ENCODE peak calls at places on chromosome 17, in five cellular contexts. One of them, this sample, is unnamed.

GRCh38 chr17:50636145-50636803 is 1.6 kb downstream of the ABCC3 start:
- DNase-seq in dorsolateral prefrontal cortex: no peak
- DNase-seq in gastrocnemius medialis: no peak
- DNase-seq in body of pancreas: peak
- DNase-seq in HCT116: no peak
- DNase-seq in this sample: no peak

GRCh38 chr17:11608396-11608795 is 10.1 kb downstream of the DNAH9 start:
- DNase-seq in dorsolateral prefrontal cortex: peak
- DNase-seq in gastrocnemius medialis: peak
- DNase-seq in body of pancreas: peak
- DNase-seq in HCT116: no peak
- DNase-seq in this sample: no peak

GRCh38 chr17:1056761-1057160 is 59.8 kb downstream of the TIMM22 start:
- DNase-seq in dorsolateral prefrontal cortex: no peak
- DNase-seq in gastrocnemius medialis: no peak
- DNase-seq in body of pancreas: no peak
- DNase-seq in HCT116: no peak
- DNase-seq in this sample: no peak

GRCh38 chr17:7523033-7523432 is 25.8 kb upstream of the TNFSF12 start:
- DNase-seq in dorsolateral prefrontal cortex: no peak
- DNase-seq in gastrocnemius medialis: no peak
- DNase-seq in body of pancreas: no peak
- DNase-seq in HCT116: peak
- DNase-seq in this sample: no peak

GRCh38 chr17:45248132-45248936 is 13.6 kb downstream of the SPATA32 start:
- DNase-seq in dorsolateral prefrontal cortex: no peak
- DNase-seq in gastrocnemius medialis: no peak
- DNase-seq in body of pancreas: peak
- DNase-seq in HCT116: no peak
- DNase-seq in this sample: peak

GRCh38 chr17:1972429-1973160 is 52.5 kb downstream of the RTN4RL1 start:
- DNase-seq in dorsolateral prefrontal cortex: no peak
- DNase-seq in gastrocnemius medialis: no peak
- DNase-seq in body of pancreas: no peak
- DNase-seq in HCT116: no peak
- DNase-seq in this sample: no peak

GRCh38 chr17:74453665-74454196 is 12.7 kb upstream of the CD300A start:
- DNase-seq in dorsolateral prefrontal cortex: no peak
- DNase-seq in gastrocnemius medialis: peak
- DNase-seq in body of pancreas: peak
- DNase-seq in HCT116: no peak
- DNase-seq in this sample: peak

GRCh38 chr17:35666070-35666469 is 65.4 kb upstream of the RASL10B start:
- DNase-seq in dorsolateral prefrontal cortex: no peak
- DNase-seq in gastrocnemius medialis: no peak
- DNase-seq in body of pancreas: no peak
- DNase-seq in HCT116: no peak
- DNase-seq in this sample: no peak

GRCh38 chr17:31550389-31551056 is 159.0 kb downstream of the RAB11FIP4 start:
- DNase-seq in dorsolateral prefrontal cortex: peak
- DNase-seq in gastrocnemius medialis: no peak
- DNase-seq in body of pancreas: no peak
- DNase-seq in HCT116: no peak
- DNase-seq in this sample: no peak

GRCh38 chr17:39622380-39623006 is 4.3 kb upstream of the PPP1R1B start:
- DNase-seq in dorsolateral prefrontal cortex: no peak
- DNase-seq in gastrocnemius medialis: no peak
- DNase-seq in body of pancreas: no peak
- DNase-seq in HCT116: no peak
- DNase-seq in this sample: no peak

GRCh38 chr17:81285179-81285878 is 9.8 kb downstream of the SLC38A10 start:
- DNase-seq in dorsolateral prefrontal cortex: peak
- DNase-seq in gastrocnemius medialis: peak
- DNase-seq in body of pancreas: peak
- DNase-seq in HCT116: no peak
- DNase-seq in this sample: no peak

GRCh38 chr17:13016881-13017622 is 775 bp downstream of the ELAC2 start:
- DNase-seq in dorsolateral prefrontal cortex: no peak
- DNase-seq in gastrocnemius medialis: no peak
- DNase-seq in body of pancreas: no peak
- DNase-seq in HCT116: no peak
- DNase-seq in this sample: peak

GRCh38 chr17:44314869-44315661 is 6.7 kb downstream of the RUNDC3A start:
- DNase-seq in dorsolateral prefrontal cortex: peak
- DNase-seq in gastrocnemius medialis: no peak
- DNase-seq in body of pancreas: peak
- DNase-seq in HCT116: no peak
- DNase-seq in this sample: peak

GRCh38 chr17:62757518-62757951 is 50.6 kb downstream of the MARCHF10 start:
- DNase-seq in dorsolateral prefrontal cortex: no peak
- DNase-seq in gastrocnemius medialis: no peak
- DNase-seq in body of pancreas: no peak
- DNase-seq in HCT116: no peak
- DNase-seq in this sample: no peak

GRCh38 chr17:7927596-7927995 is 2.1 kb downstream of the KCNAB3 start:
- DNase-seq in dorsolateral prefrontal cortex: no peak
- DNase-seq in gastrocnemius medialis: no peak
- DNase-seq in body of pancreas: no peak
- DNase-seq in HCT116: no peak
- DNase-seq in this sample: peak

GRCh38 chr17:50200447-50201225 is 795 bp downstream of the COL1A1 start:
- DNase-seq in dorsolateral prefrontal cortex: peak
- DNase-seq in gastrocnemius medialis: peak
- DNase-seq in body of pancreas: peak
- DNase-seq in HCT116: peak
- DNase-seq in this sample: peak

GRCh38 chr17:41976142-41976768 is 9.7 kb downstream of the CNP start:
- DNase-seq in dorsolateral prefrontal cortex: no peak
- DNase-seq in gastrocnemius medialis: no peak
- DNase-seq in body of pancreas: no peak
- DNase-seq in HCT116: no peak
- DNase-seq in this sample: no peak

GRCh38 chr17:15507001-15507400 is 39.6 kb upstream of the CDRT4 start:
- DNase-seq in dorsolateral prefrontal cortex: no peak
- DNase-seq in gastrocnemius medialis: no peak
- DNase-seq in body of pancreas: no peak
- DNase-seq in HCT116: no peak
- DNase-seq in this sample: no peak

GRCh38 chr17:31373150-31374082 is 18.1 kb upstream of the RAB11FIP4 start:
- DNase-seq in dorsolateral prefrontal cortex: no peak
- DNase-seq in gastrocnemius medialis: no peak
- DNase-seq in body of pancreas: no peak
- DNase-seq in HCT116: peak
- DNase-seq in this sample: peak

GRCh38 chr17:79338142-79338541 is 263.5 kb downstream of the ENGASE start:
- DNase-seq in dorsolateral prefrontal cortex: no peak
- DNase-seq in gastrocnemius medialis: no peak
- DNase-seq in body of pancreas: no peak
- DNase-seq in HCT116: no peak
- DNase-seq in this sample: peak

GRCh38 chr17:41402161-41402560 is 4.8 kb upstream of the KRT31 start:
- DNase-seq in dorsolateral prefrontal cortex: no peak
- DNase-seq in gastrocnemius medialis: no peak
- DNase-seq in body of pancreas: no peak
- DNase-seq in HCT116: no peak
- DNase-seq in this sample: no peak

GRCh38 chr17:14297161-14297851 is 3.6 kb upstream of the HS3ST3B1 start:
- DNase-seq in dorsolateral prefrontal cortex: no peak
- DNase-seq in gastrocnemius medialis: no peak
- DNase-seq in body of pancreas: peak
- DNase-seq in HCT116: no peak
- DNase-seq in this sample: no peak

GRCh38 chr17:43942286-43942685 is at the start of gene PPY:
- DNase-seq in dorsolateral prefrontal cortex: no peak
- DNase-seq in gastrocnemius medialis: no peak
- DNase-seq in body of pancreas: no peak
- DNase-seq in HCT116: no peak
- DNase-seq in this sample: no peak

GRCh38 chr17:49180303-49180702 is 30.1 kb downstream of the GNGT2 start:
- DNase-seq in dorsolateral prefrontal cortex: peak
- DNase-seq in gastrocnemius medialis: peak
- DNase-seq in body of pancreas: peak
- DNase-seq in HCT116: peak
- DNase-seq in this sample: peak

GRCh38 chr17:61318684-61319098 is 81.0 kb upstream of the TBX2 start:
- DNase-seq in dorsolateral prefrontal cortex: no peak
- DNase-seq in gastrocnemius medialis: no peak
- DNase-seq in body of pancreas: no peak
- DNase-seq in HCT116: no peak
- DNase-seq in this sample: no peak

GRCh38 chr17:83185023-83186002 is 105.9 kb downstream of the METRNL start:
- DNase-seq in dorsolateral prefrontal cortex: no peak
- DNase-seq in gastrocnemius medialis: no peak
- DNase-seq in body of pancreas: no peak
- DNase-seq in HCT116: no peak
- DNase-seq in this sample: no peak

GRCh38 chr17:50511058-50511457 is 2.8 kb downstream of the MYCBPAP start:
- DNase-seq in dorsolateral prefrontal cortex: no peak
- DNase-seq in gastrocnemius medialis: no peak
- DNase-seq in body of pancreas: no peak
- DNase-seq in HCT116: no peak
- DNase-seq in this sample: no peak

GRCh38 chr17:31385428-31386285 is 5.8 kb upstream of the RAB11FIP4 start:
- DNase-seq in dorsolateral prefrontal cortex: no peak
- DNase-seq in gastrocnemius medialis: no peak
- DNase-seq in body of pancreas: no peak
- DNase-seq in HCT116: no peak
- DNase-seq in this sample: no peak

GRCh38 chr17:15957206-15957605 is 12.3 kb downstream of the ADORA2B start:
- DNase-seq in dorsolateral prefrontal cortex: no peak
- DNase-seq in gastrocnemius medialis: no peak
- DNase-seq in body of pancreas: no peak
- DNase-seq in HCT116: peak
- DNase-seq in this sample: no peak

GRCh38 chr17:70187383-70187782 is 18.1 kb downstream of the KCNJ2 start:
- DNase-seq in dorsolateral prefrontal cortex: no peak
- DNase-seq in gastrocnemius medialis: no peak
- DNase-seq in body of pancreas: no peak
- DNase-seq in HCT116: no peak
- DNase-seq in this sample: peak

GRCh38 chr17:32483451-32484019 is 3.3 kb upstream of the CDK5R1 start:
- DNase-seq in dorsolateral prefrontal cortex: peak
- DNase-seq in gastrocnemius medialis: no peak
- DNase-seq in body of pancreas: peak
- DNase-seq in HCT116: no peak
- DNase-seq in this sample: peak

GRCh38 chr17:67477687-67478086 is 100.6 kb downstream of the PITPNC1 start:
- DNase-seq in dorsolateral prefrontal cortex: no peak
- DNase-seq in gastrocnemius medialis: no peak
- DNase-seq in body of pancreas: no peak
- DNase-seq in HCT116: peak
- DNase-seq in this sample: peak

GRCh38 chr17:30571921-30572320 is 94.7 kb downstream of the GOSR1 start:
- DNase-seq in dorsolateral prefrontal cortex: no peak
- DNase-seq in gastrocnemius medialis: no peak
- DNase-seq in body of pancreas: no peak
- DNase-seq in HCT116: no peak
- DNase-seq in this sample: no peak

GRCh38 chr17:39701012-39701783 is 1.3 kb downstream of the ERBB2 start:
- DNase-seq in dorsolateral prefrontal cortex: no peak
- DNase-seq in gastrocnemius medialis: no peak
- DNase-seq in body of pancreas: peak
- DNase-seq in HCT116: no peak
- DNase-seq in this sample: peak

DNA sequence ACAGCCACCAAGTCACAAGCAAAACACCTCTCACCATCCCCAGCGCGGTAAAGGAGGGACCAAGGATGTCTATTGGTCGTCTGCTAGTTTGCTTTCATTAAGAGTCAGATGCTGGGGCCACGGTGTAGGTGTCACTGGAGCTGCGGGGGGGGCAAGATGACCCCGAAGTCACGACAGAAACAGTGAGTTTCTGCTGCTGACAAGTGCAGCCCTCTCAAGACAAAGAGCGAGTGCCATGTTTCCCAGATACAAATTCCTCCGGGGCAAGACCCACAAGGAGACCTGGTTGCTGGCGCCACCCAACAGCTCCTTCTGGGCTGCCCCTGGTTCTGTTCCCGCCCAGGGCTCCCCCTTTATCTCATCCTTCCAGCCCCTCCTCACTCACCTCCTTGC is 689 bp downstream of the NCBP3 start:
- DNase-seq in dorsolateral prefrontal cortex: no peak
- DNase-seq in gastrocnemius medialis: no peak
- DNase-seq in body of pancreas: no peak
- DNase-seq in HCT116: no peak
- DNase-seq in this sample: peak
- H3K27ac ChIP-seq in dorsolateral prefrontal cortex: peak
- H3K27ac ChIP-seq in gastrocnemius medialis: peak
- H3K27ac ChIP-seq in body of pancreas: peak
- H3K27ac ChIP-seq in HCT116: peak
- H3K27ac ChIP-seq in this sample: peak

GRCh38 chr17:36869856-36870617 is 67.2 kb upstream of the LHX1 start:
- DNase-seq in dorsolateral prefrontal cortex: no peak
- DNase-seq in gastrocnemius medialis: no peak
- DNase-seq in body of pancreas: no peak
- DNase-seq in HCT116: no peak
- DNase-seq in this sample: no peak
- TF ChIP-seq CTCF in dorsolateral prefrontal cortex: no peak
- TF ChIP-seq CTCF in gastrocnemius medialis: no peak
- TF ChIP-seq CTCF in body of pancreas: no peak
- TF ChIP-seq CTCF in HCT116: no peak
- TF ChIP-seq CTCF in this sample: no peak

DNA sequence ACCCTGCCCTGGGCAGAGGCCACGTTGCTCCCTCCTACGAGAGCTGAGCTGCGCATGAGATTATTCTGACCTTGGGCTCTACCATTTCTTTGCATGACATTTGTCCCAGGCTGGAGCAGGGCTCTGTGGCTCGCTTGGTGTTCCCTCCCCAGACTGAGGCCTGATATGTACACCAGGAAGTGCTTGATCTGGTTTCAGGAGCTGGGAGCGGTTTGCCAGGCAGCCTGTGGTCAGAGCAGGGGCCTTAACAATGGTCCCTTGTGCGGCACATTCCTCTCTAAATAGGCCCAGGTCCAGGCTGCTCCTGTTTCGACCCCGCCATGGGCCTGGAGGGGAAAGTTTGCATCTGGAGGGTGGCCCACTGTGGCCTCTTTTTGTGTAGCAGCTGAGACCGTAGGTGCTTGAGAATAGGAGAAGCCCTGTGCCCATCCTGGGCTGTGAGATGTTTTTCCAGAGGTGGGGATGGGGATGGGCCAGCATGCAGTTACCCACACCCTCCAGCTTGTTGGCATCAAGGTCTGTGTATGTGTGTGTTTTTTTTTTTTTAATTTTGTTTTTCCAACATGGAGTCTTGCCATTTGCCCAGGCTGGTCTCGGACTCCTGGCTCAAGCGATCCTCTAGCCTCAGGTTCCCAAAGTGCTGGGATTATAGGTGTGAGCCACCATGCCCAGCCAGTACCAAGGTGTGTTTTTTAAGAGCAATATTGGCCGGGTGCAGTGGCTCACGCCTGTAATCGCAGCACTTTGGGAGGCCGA is 253.9 kb downstream of the SEC14L1 start:
- DNase-seq in dorsolateral prefrontal cortex: no peak
- DNase-seq in gastrocnemius medialis: peak
- DNase-seq in body of pancreas: peak
- DNase-seq in HCT116: peak
- DNase-seq in this sample: no peak
- H3K27ac ChIP-seq in dorsolateral prefrontal cortex: no peak
- H3K27ac ChIP-seq in gastrocnemius medialis: peak
- H3K27ac ChIP-seq in body of pancreas: peak
- H3K27ac ChIP-seq in HCT116: peak
- H3K27ac ChIP-seq in this sample: peak

GRCh38 chr17:63950940-63951907 is 19.1 kb upstream of the CD79B start:
- DNase-seq in dorsolateral prefrontal cortex: no peak
- DNase-seq in gastrocnemius medialis: no peak
- DNase-seq in body of pancreas: peak
- DNase-seq in HCT116: peak
- DNase-seq in this sample: peak
- TF ChIP-seq CTCF in dorsolateral prefrontal cortex: no peak
- TF ChIP-seq CTCF in gastrocnemius medialis: peak
- TF ChIP-seq CTCF in body of pancreas: peak
- TF ChIP-seq CTCF in HCT116: peak
- TF ChIP-seq CTCF in this sample: no peak